ENCODE peak calls at places on chromosomes 11 and 22, in five cellular contexts. One of them, this sample, is unnamed.
A peak's percentile ranks its signal among the peaks of the same experiment; 100 is the strongest.

GRCh38 chr11:109015283-109015682 is 350.4 kb downstream of the DDX10 start:
- DNase-seq in anterior cingulate cortex: no peak
- DNase-seq in activated effector memory CD4-positive, alpha-beta T cell treated with anti-CD3 and anti-CD28 coated beads, Interleukin-2, amount 50 U/mL, for 16 hours: no peak
- DNase-seq in cardiac fibroblast: peak; percentile 53
- DNase-seq in fibroblast of pulmonary artery: peak; percentile 76
- DNase-seq in this sample: no peak

GRCh38 chr11:118918128-118918685 is 7.5 kb downstream of the BCL9L start:
- DNase-seq in anterior cingulate cortex: no peak
- DNase-seq in activated effector memory CD4-positive, alpha-beta T cell treated with anti-CD3 and anti-CD28 coated beads, Interleukin-2, amount 50 U/mL, for 16 hours: no peak
- DNase-seq in cardiac fibroblast: peak; percentile 98
- DNase-seq in fibroblast of pulmonary artery: peak; percentile 95
- DNase-seq in this sample: no peak

GRCh38 chr11:108609681-108610080 is 16.1 kb upstream of the EXPH5 start:
- DNase-seq in anterior cingulate cortex: no peak
- DNase-seq in activated effector memory CD4-positive, alpha-beta T cell treated with anti-CD3 and anti-CD28 coated beads, Interleukin-2, amount 50 U/mL, for 16 hours: no peak
- DNase-seq in cardiac fibroblast: peak; percentile 46
- DNase-seq in fibroblast of pulmonary artery: peak; percentile 72
- DNase-seq in this sample: no peak

GRCh38 chr11:38043060-38043459 is 1445.0 kb upstream of the RAG2 start:
- DNase-seq in anterior cingulate cortex: no peak
- DNase-seq in activated effector memory CD4-positive, alpha-beta T cell treated with anti-CD3 and anti-CD28 coated beads, Interleukin-2, amount 50 U/mL, for 16 hours: no peak
- DNase-seq in cardiac fibroblast: no peak
- DNase-seq in fibroblast of pulmonary artery: no peak
- DNase-seq in this sample: no peak

GRCh38 chr11:107591098-107591445 is at the start of gene ELMOD1:
- DNase-seq in anterior cingulate cortex: peak; percentile 70
- DNase-seq in activated effector memory CD4-positive, alpha-beta T cell treated with anti-CD3 and anti-CD28 coated beads, Interleukin-2, amount 50 U/mL, for 16 hours: peak; percentile 76
- DNase-seq in cardiac fibroblast: peak; percentile 34
- DNase-seq in fibroblast of pulmonary artery: peak; percentile 18
- DNase-seq in this sample: no peak

GRCh38 chr22:27238935-27239510 is 562.5 kb downstream of the MN1 start:
- DNase-seq in anterior cingulate cortex: no peak
- DNase-seq in activated effector memory CD4-positive, alpha-beta T cell treated with anti-CD3 and anti-CD28 coated beads, Interleukin-2, amount 50 U/mL, for 16 hours: no peak
- DNase-seq in cardiac fibroblast: peak; percentile 99
- DNase-seq in fibroblast of pulmonary artery: peak; percentile 99
- DNase-seq in this sample: no peak

GRCh38 chr22:47035443-47035881 is 273.0 kb downstream of the TBC1D22A start:
- DNase-seq in anterior cingulate cortex: no peak
- DNase-seq in activated effector memory CD4-positive, alpha-beta T cell treated with anti-CD3 and anti-CD28 coated beads, Interleukin-2, amount 50 U/mL, for 16 hours: no peak
- DNase-seq in cardiac fibroblast: peak; percentile 14
- DNase-seq in fibroblast of pulmonary artery: no peak
- DNase-seq in this sample: no peak

GRCh38 chr11:28017816-28018215 is 90.1 kb downstream of the KIF18A start:
- DNase-seq in anterior cingulate cortex: no peak
- DNase-seq in activated effector memory CD4-positive, alpha-beta T cell treated with anti-CD3 and anti-CD28 coated beads, Interleukin-2, amount 50 U/mL, for 16 hours: no peak
- DNase-seq in cardiac fibroblast: peak; percentile 32
- DNase-seq in fibroblast of pulmonary artery: peak; percentile 16
- DNase-seq in this sample: no peak

GRCh38 chr11:60332923-60333322 is 5.9 kb downstream of the MS4A6E start:
- DNase-seq in anterior cingulate cortex: no peak
- DNase-seq in activated effector memory CD4-positive, alpha-beta T cell treated with anti-CD3 and anti-CD28 coated beads, Interleukin-2, amount 50 U/mL, for 16 hours: no peak
- DNase-seq in cardiac fibroblast: no peak
- DNase-seq in fibroblast of pulmonary artery: no peak
- DNase-seq in this sample: no peak

GRCh38 chr11:118956094-118956846 is at the start of gene UPK2:
- DNase-seq in anterior cingulate cortex: peak; percentile 73
- DNase-seq in activated effector memory CD4-positive, alpha-beta T cell treated with anti-CD3 and anti-CD28 coated beads, Interleukin-2, amount 50 U/mL, for 16 hours: peak; percentile 95
- DNase-seq in cardiac fibroblast: peak; percentile 83
- DNase-seq in fibroblast of pulmonary artery: peak; percentile 83
- DNase-seq in this sample: peak; percentile 86

GRCh38 chr11:945986-946385 is 20.3 kb downstream of the AP2A2 start:
- DNase-seq in anterior cingulate cortex: no peak
- DNase-seq in activated effector memory CD4-positive, alpha-beta T cell treated with anti-CD3 and anti-CD28 coated beads, Interleukin-2, amount 50 U/mL, for 16 hours: no peak
- DNase-seq in cardiac fibroblast: peak; percentile 73
- DNase-seq in fibroblast of pulmonary artery: peak; percentile 51
- DNase-seq in this sample: no peak

GRCh38 chr22:32410459-32410858 is 1.6 kb downstream of the RTCB start:
- DNase-seq in anterior cingulate cortex: no peak
- DNase-seq in activated effector memory CD4-positive, alpha-beta T cell treated with anti-CD3 and anti-CD28 coated beads, Interleukin-2, amount 50 U/mL, for 16 hours: no peak
- DNase-seq in cardiac fibroblast: no peak
- DNase-seq in fibroblast of pulmonary artery: no peak
- DNase-seq in this sample: no peak

GRCh38 chr22:36136475-36136874 is 24.1 kb downstream of the APOL3 start:
- DNase-seq in anterior cingulate cortex: no peak
- DNase-seq in activated effector memory CD4-positive, alpha-beta T cell treated with anti-CD3 and anti-CD28 coated beads, Interleukin-2, amount 50 U/mL, for 16 hours: no peak
- DNase-seq in cardiac fibroblast: peak; percentile 35
- DNase-seq in fibroblast of pulmonary artery: no peak
- DNase-seq in this sample: no peak

This sample was measured in OCI-LY7.